ENCODE peak calls at places on chromosome 6, in eight cellular contexts. G, J, Q, W, X, T, C and M are unnamed samples.

GRCh38 chr6:12245763-12246720 is 44.1 kb upstream of the EDN1 start:
- DNase-seq in J (no peak), W (no peak), T (peak; percentile 10), G (no peak), Q (no peak), C (no peak), X (no peak), M (no peak)

GRCh38 chr6:50520325-50520724 is 193.0 kb upstream of the TFAP2D start:
- DNase-seq in T (no peak), Q (no peak), W (no peak), G (no peak), C (no peak), J (no peak), X (no peak), M (no peak)

GRCh38 chr6:136113736-136114173 is 136.4 kb downstream of the MTFR2 start:
- DNase-seq in W (no peak), Q (peak; percentile 43), J (no peak), T (no peak), G (peak; percentile 60), C (peak; percentile 80), X (peak; percentile 17), M (no peak)

GRCh38 chr6:34661379-34661778 is 35.2 kb downstream of the ILRUN start:
- DNase-seq in T (no peak), Q (no peak), G (no peak), W (no peak), C (no peak), X (no peak), J (no peak), M (no peak)

GRCh38 chr6:3708540-3708939 is 43.0 kb downstream of the PXDC1 start:
- DNase-seq in C (no peak), G (no peak), J (no peak), W (no peak), X (no peak), T (no peak), Q (no peak), M (no peak)

GRCh38 chr6:112183271-112183671 is 71.1 kb downstream of the LAMA4 start:
- DNase-seq in G (peak; percentile 16), C (peak; percentile 52), X (no peak), Q (no peak), J (no peak), T (no peak), W (no peak), M (no peak)

GRCh38 chr6:129342243-129342642 is 367.7 kb downstream of the ARHGAP18 start:
- DNase-seq in J (no peak), W (no peak), X (no peak), T (no peak), C (peak; percentile 46), Q (no peak), G (no peak), M (no peak)

GRCh38 chr6:37406942-37407341 is 26.1 kb upstream of the CMTR1 start:
- DNase-seq in X (no peak), T (no peak), G (no peak), Q (no peak), J (no peak), C (no peak), W (no peak), M (no peak)

GRCh38 chr6:455835-456234 is 64.3 kb downstream of the IRF4 start:
- DNase-seq in X (no peak), T (no peak), Q (no peak), C (no peak), G (no peak), J (no peak), W (no peak), M (no peak)

GRCh38 chr6:168355716-168356522 is 36.3 kb upstream of the DACT2 start:
- DNase-seq in T (no peak), Q (peak; percentile 46), J (no peak), W (no peak), G (no peak), X (peak; percentile 71), C (no peak), M (peak; percentile 78)

GRCh38 chr6:3108746-3109414 is 9.6 kb upstream of the BPHL start:
- DNase-seq in Q (no peak), T (no peak), W (no peak), G (no peak), J (no peak), C (no peak), X (no peak), M (peak; percentile 34)

GRCh38 chr6:108839068-108839467 is 9.2 kb upstream of the ARMC2 start:
- DNase-seq in T (no peak), Q (no peak), G (no peak), W (no peak), J (no peak), C (no peak), X (no peak), M (no peak)

GRCh38 chr6:116087437-116088027 is 13.1 kb upstream of the NT5DC1 start:
- DNase-seq in C (peak; percentile 34), X (no peak), J (no peak), W (peak; percentile 93), Q (no peak), G (no peak), T (no peak), M (no peak)

GRCh38 chr6:157096522-157096921 is 226.8 kb downstream of the TMEM242 start:
- DNase-seq in J (no peak), C (no peak), G (no peak), W (no peak), X (no peak), Q (peak; percentile 66), T (no peak), M (no peak)

GRCh38 chr6:32108094-32108627 is 977 bp downstream of the TNXB start:
- DNase-seq in J (no peak), G (no peak), X (no peak), C (no peak), T (no peak), Q (no peak), W (no peak), M (no peak)

GRCh38 chr6:87675004-87675681 is 26.9 kb downstream of the AKIRIN2 start:
- DNase-seq in W (no peak), G (no peak), C (no peak), T (no peak), Q (no peak), J (no peak), X (no peak), M (no peak)

GRCh38 chr6:158697798-158698197 is 47.9 kb downstream of the SYTL3 start:
- DNase-seq in Q (no peak), G (no peak), J (no peak), W (no peak), C (no peak), X (no peak), T (no peak), M (no peak)

GRCh38 chr6:157025459-157025858 is 248.3 kb downstream of the ARID1B start:
- DNase-seq in T (no peak), W (no peak), X (no peak), J (no peak), Q (no peak), C (no peak), G (no peak), M (no peak)

GRCh38 chr6:40681622-40682021 is 94.5 kb upstream of the LRFN2 start:
- DNase-seq in C (no peak), X (no peak), Q (no peak), W (no peak), G (no peak), J (no peak), T (no peak), M (no peak)

DNA sequence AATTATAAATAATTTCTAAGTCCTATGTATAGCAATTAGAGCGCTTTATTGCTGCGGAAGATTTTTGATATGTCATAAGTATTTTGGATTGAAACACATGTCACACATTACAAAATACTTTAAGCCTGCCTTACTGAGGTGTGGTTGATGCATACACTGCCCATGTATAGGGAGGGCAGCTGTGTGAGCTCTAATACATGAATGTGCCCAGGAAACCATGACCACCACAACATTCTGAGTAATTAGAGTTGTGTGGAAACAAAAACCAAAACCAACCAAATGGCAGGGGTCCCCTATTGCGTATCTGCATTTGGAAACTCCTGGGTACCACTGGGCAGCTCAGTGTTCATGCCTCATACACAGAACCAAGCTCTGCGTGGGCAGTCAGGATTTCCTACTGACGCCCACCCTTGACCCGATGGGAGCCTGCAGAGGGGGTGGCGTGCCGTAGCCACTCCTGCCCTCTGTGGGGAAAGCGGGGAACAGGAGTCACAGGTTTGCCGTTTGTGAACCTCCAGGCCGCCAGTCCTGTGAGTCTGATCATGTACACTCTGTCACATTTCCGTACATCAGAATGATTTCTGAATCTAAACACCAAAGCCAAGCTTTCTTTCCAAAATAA is 50.9 kb upstream of the PDE10A start:
- DNase-seq in X (no peak), Q (no peak), J (no peak), W (no peak), C (no peak), T (no peak), G (no peak), M (no peak)
- TF ChIP-seq CTCF in X (no peak), Q (no peak), J (no peak), W (no peak), C (no peak), T (no peak), G (no peak), M (no peak)

GRCh38 chr6:145209312-145209711 is 526.0 kb downstream of the EPM2A start:
- DNase-seq in G (no peak), Q (no peak), T (no peak), J (no peak), C (no peak), W (no peak), X (no peak), M (no peak)

GRCh38 chr6:145213614-145214013 is 521.7 kb downstream of the EPM2A start:
- DNase-seq in Q (no peak), T (no peak), X (no peak), G (no peak), W (peak; percentile 59), C (no peak), J (no peak), M (no peak)

GRCh38 chr6:145212807-145213206 is 522.5 kb downstream of the EPM2A start:
- DNase-seq in Q (no peak), W (peak; percentile 17), T (no peak), J (no peak), X (no peak), C (no peak), G (no peak), M (no peak)

DNA sequence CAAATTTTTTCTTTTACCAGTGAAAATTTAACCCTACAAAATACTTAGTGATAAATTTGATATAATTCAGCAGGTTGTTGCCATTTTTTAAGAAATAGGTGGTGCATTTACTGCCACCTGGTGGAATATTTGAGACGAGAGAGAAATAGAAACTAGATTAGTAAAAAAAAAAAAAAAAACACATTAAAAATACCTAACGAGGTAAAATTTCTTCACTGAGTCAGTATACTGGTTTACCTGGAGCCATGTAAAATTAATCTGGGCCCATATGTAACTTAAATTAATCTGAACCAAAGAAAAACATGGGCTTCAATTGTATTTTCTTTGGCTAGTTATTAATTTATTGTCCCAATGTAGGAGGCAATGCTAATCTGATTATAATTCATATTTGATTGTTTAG is 520.8 kb downstream of the EPM2A start:
- DNase-seq in T (no peak), Q (no peak), J (peak; percentile 27), W (peak; percentile 52), G (no peak), C (no peak), X (no peak), M (no peak)
- TF ChIP-seq CTCF in T (peak; percentile 39), Q (peak; percentile 1), J (peak; percentile 85), W (peak; percentile 23), G (peak; percentile 14), C (peak; percentile 43), X (peak; percentile 53), M (peak; percentile 87)

GRCh38 chr6:139927236-139927635 is 552.8 kb upstream of the CITED2 start:
- DNase-seq in T (no peak), G (peak; percentile 67), X (no peak), J (no peak), Q (no peak), C (peak; percentile 52), W (no peak), M (no peak)
- TF ChIP-seq CTCF in T (peak; percentile 22), G (peak; percentile 49), X (no peak), J (peak; percentile 27), Q (peak; percentile 16), C (peak; percentile 32), W (peak; percentile 15), M (peak; percentile 23)

GRCh38 chr6:117880824-117881223 is 26.2 kb upstream of the SLC35F1 start:
- DNase-seq in C (no peak), W (no peak), J (no peak), G (no peak), T (no peak), X (no peak), Q (no peak), M (no peak)
- TF ChIP-seq CTCF in C (no peak), W (no peak), J (no peak), G (no peak), T (no peak), X (no peak), Q (no peak), M (no peak)